ENCODE peak calls at places on chromosomes 4 and X, in eight cellular contexts. I is astrocyte of the hippocampus; Q is SIG-M5; Z is activated CD4-positive, alpha-beta T cell treated with anti-CD3 and anti-CD28 coated beads, Interleukin-2, amount 10 ng/mL, durations not matched to agents 7 days and 5 days; X is T-helper 2 cell; U is adipocyte; D is HEK293T; E is breast epithelium. K is an unnamed sample.

GRCh38 chr4:21753084-21753760 is 195.3 kb downstream of the KCNIP4 start:
- DNase-seq in I (peak; percentile 15), Q (no peak), Z (no peak), X (no peak), U (peak; percentile 8), D (no peak), E (no peak), K (no peak)

GRCh38 chr4:3387943-3388348 is 53.8 kb upstream of the HGFAC start:
- DNase-seq in I (peak; percentile 56), Q (no peak), Z (no peak), X (no peak), U (peak; percentile 69), D (no peak), E (peak; percentile 68), K (peak; percentile 21)

GRCh38 chr4:81408341-81408740 is 63.4 kb downstream of the RASGEF1B start:
- DNase-seq in I (no peak), Q (no peak), Z (no peak), X (no peak), U (no peak), D (no peak), E (no peak), K (no peak)

GRCh38 chrX:136759968-136760367 is 20.8 kb downstream of the ARHGEF6 start:
- DNase-seq in I (no peak), Q (peak; percentile 0), Z (no peak), X (no peak), U (no peak), D (no peak), E (no peak), K (no peak)

GRCh38 chrX:105006103-105006502 is 214.4 kb downstream of the TEX13A start:
- DNase-seq in I (no peak), Q (no peak), Z (no peak), X (no peak), U (no peak), D (no peak), E (no peak), K (no peak)

GRCh38 chr4:38728651-38729141 is 54.1 kb downstream of the TLR10 start:
- DNase-seq in I (peak; percentile 11), Q (no peak), Z (no peak), X (no peak), U (no peak), D (no peak), E (peak; percentile 63), K (no peak)

GRCh38 chr4:148056879-148057278 is 325.0 kb downstream of the ARHGAP10 start:
- DNase-seq in I (peak; percentile 59), Q (peak; percentile 66), Z (peak; percentile 72), X (no peak), U (peak; percentile 41), D (peak; percentile 33), E (peak; percentile 23), K (peak; percentile 61)

GRCh38 chrX:103066606-103067005 is 2.6 kb upstream of the BEX1 start:
- DNase-seq in I (no peak), Q (no peak), Z (no peak), X (no peak), U (peak; percentile 4), D (no peak), E (no peak), K (peak; percentile 42)

GRCh38 chr4:140567722-140568121 is 1.0 kb downstream of the UCP1 start:
- DNase-seq in I (peak; percentile 43), Q (no peak), Z (no peak), X (no peak), U (peak; percentile 21), D (peak; percentile 14), E (no peak), K (peak; percentile 4)

GRCh38 chrX:106931831-106932491 is 11.8 kb downstream of the CLDN2 start:
- DNase-seq in I (no peak), Q (no peak), Z (no peak), X (no peak), U (no peak), D (no peak), E (no peak), K (no peak)

GRCh38 chr4:22970665-22971064 is 277.9 kb downstream of the GBA3 start:
- DNase-seq in I (no peak), Q (no peak), Z (no peak), X (no peak), U (no peak), D (no peak), E (no peak), K (no peak)

GRCh38 chrX:13669246-13669689 is 16.3 kb downstream of the TCEANC start:
- DNase-seq in I (peak; percentile 95), Q (no peak), Z (no peak), X (no peak), U (peak; percentile 88), D (no peak), E (peak; percentile 85), K (peak; percentile 96)

GRCh38 chrX:10901290-10901633 is 209.9 kb upstream of the HCCS start:
- DNase-seq in I (no peak), Q (no peak), Z (no peak), X (no peak), U (no peak), D (no peak), E (no peak), K (no peak)

GRCh38 chr4:76803522-76803921 is 94.4 kb downstream of the SOWAHB start:
- DNase-seq in I (peak; percentile 83), Q (no peak), Z (no peak), X (no peak), U (peak; percentile 44), D (peak; percentile 31), E (peak; percentile 76), K (peak; percentile 81)

GRCh38 chr4:62018537-62018936 is 818.4 kb downstream of the ADGRL3 start:
- DNase-seq in I (no peak), Q (no peak), Z (no peak), X (no peak), U (no peak), D (no peak), E (no peak), K (no peak)

GRCh38 chr4:123444298-123444731 is 47.7 kb downstream of the SPRY1 start:
- DNase-seq in I (peak; percentile 8), Q (no peak), Z (peak; percentile 40), X (no peak), U (peak; percentile 16), D (peak; percentile 21), E (no peak), K (peak; percentile 94)

GRCh38 chr4:10701702-10702460 is 17.3 kb upstream of the CLNK start:
- DNase-seq in I (peak; percentile 29), Q (no peak), Z (no peak), X (no peak), U (no peak), D (no peak), E (no peak), K (peak; percentile 6)

GRCh38 chrX:77788050-77788449 is 2.0 kb upstream of the ATRX start:
- DNase-seq in I (no peak), Q (no peak), Z (peak; percentile 44), X (no peak), U (no peak), D (no peak), E (no peak), K (no peak)

GRCh38 chrX:68910743-68911142 is 81.9 kb downstream of the EFNB1 start:
- DNase-seq in I (no peak), Q (no peak), Z (no peak), X (no peak), U (no peak), D (no peak), E (no peak), K (no peak)

GRCh38 chr4:823093-823760 is 2.7 kb downstream of the CPLX1 start:
- DNase-seq in I (no peak), Q (no peak), Z (no peak), X (no peak), U (no peak), D (no peak), E (no peak), K (no peak)

GRCh38 chrX:132470179-132470578 is 18.7 kb downstream of the MBNL3 start:
- DNase-seq in I (no peak), Q (no peak), Z (no peak), X (no peak), U (no peak), D (no peak), E (no peak), K (no peak)

GRCh38 chr4:78602334-78602733 is 50.8 kb downstream of the ANXA3 start:
- DNase-seq in I (no peak), Q (no peak), Z (no peak), X (no peak), U (no peak), D (no peak), E (no peak), K (no peak)

GRCh38 chr4:6986781-6987565 is 56.2 kb upstream of the TADA2B start:
- DNase-seq in I (peak; percentile 98), Q (peak; percentile 30), Z (peak; percentile 93), X (peak; percentile 91), U (peak; percentile 99), D (peak; percentile 99), E (peak; percentile 92), K (peak; percentile 93)

GRCh38 chrX:130539721-130540321 is 138.0 kb downstream of the RBMX2 start:
- DNase-seq in I (peak; percentile 57), Q (no peak), Z (peak; percentile 55), X (no peak), U (peak; percentile 74), D (peak; percentile 76), E (no peak), K (peak; percentile 57)

GRCh38 chrX:102745513-102746133 is 25.1 kb downstream of the GPRASP3 start:
- DNase-seq in I (peak; percentile 26), Q (no peak), Z (peak; percentile 5), X (no peak), U (no peak), D (no peak), E (no peak), K (no peak)

GRCh38 chr4:47374477-47374876 is 89.0 kb downstream of the COMMD8 start:
- DNase-seq in I (no peak), Q (no peak), Z (no peak), X (no peak), U (no peak), D (no peak), E (no peak), K (peak; percentile 17)

GRCh38 chr4:1792832-1793495 is at the start of gene FGFR3:
- DNase-seq in I (peak; percentile 76), Q (no peak), Z (peak; percentile 20), X (peak; percentile 20), U (peak; percentile 74), D (peak; percentile 94), E (no peak), K (peak; percentile 11)

GRCh38 chr4:140061194-140061593 is 92.8 kb downstream of the MAML3 start:
- DNase-seq in I (peak; percentile 61), Q (no peak), Z (no peak), X (no peak), U (peak; percentile 85), D (no peak), E (no peak), K (peak; percentile 56)

GRCh38 chr4:24693636-24694035 is 101.7 kb upstream of the SOD3 start:
- DNase-seq in I (peak; percentile 26), Q (no peak), Z (no peak), X (no peak), U (no peak), D (no peak), E (no peak), K (peak; percentile 18)

GRCh38 chrX:30702736-30703135 is 49.5 kb downstream of the GK start:
- DNase-seq in I (peak; percentile 53), Q (no peak), Z (no peak), X (no peak), U (peak; percentile 48), D (no peak), E (no peak), K (peak; percentile 73)

GRCh38 chr4:76733380-76733779 is 164.6 kb downstream of the SOWAHB start:
- DNase-seq in I (no peak), Q (no peak), Z (no peak), X (no peak), U (no peak), D (no peak), E (peak; percentile 75), K (no peak)

GRCh38 chr4:6453688-6453990 is 18.8 kb downstream of the PPP2R2C start:
- DNase-seq in I (no peak), Q (no peak), Z (no peak), X (no peak), U (no peak), D (no peak), E (no peak), K (no peak)

GRCh38 chr4:85968945-85969830 is 390.7 kb downstream of the MAPK10 start:
- DNase-seq in I (peak; percentile 71), Q (no peak), Z (no peak), X (no peak), U (peak; percentile 89), D (peak; percentile 49), E (no peak), K (peak; percentile 84)

GRCh38 chrX:10233173-10233572 is 76.4 kb downstream of the CLCN4 start:
- DNase-seq in I (no peak), Q (no peak), Z (no peak), X (no peak), U (no peak), D (no peak), E (no peak), K (no peak)